ENCODE peak calls at places on chromosomes 4 and X, in five cellular contexts. One of them, this sample, is unnamed.
A peak's percentile ranks its signal among the peaks of the same experiment; 100 is the strongest.

GRCh38 chr4:1669850-1670249 is 14.3 kb downstream of the FAM53A start:
- DNase-seq in MM.1S: no peak
- DNase-seq in neural progenitor cell: no peak
- DNase-seq in GM23248: no peak
- DNase-seq in HCT116: no peak
- DNase-seq in this sample: no peak

GRCh38 chr4:134145369-134145768 is 56.2 kb downstream of the PABPC4L start:
- DNase-seq in MM.1S: no peak
- DNase-seq in neural progenitor cell: no peak
- DNase-seq in GM23248: no peak
- DNase-seq in HCT116: no peak
- DNase-seq in this sample: no peak

GRCh38 chrX:101659601-101660063 is at the start of gene ARMCX2:
- DNase-seq in MM.1S: no peak
- DNase-seq in neural progenitor cell: peak; percentile 64
- DNase-seq in GM23248: peak; percentile 79
- DNase-seq in HCT116: no peak
- DNase-seq in this sample: no peak

GRCh38 chr4:159401791-159402380 is 299.0 kb downstream of the RAPGEF2 start:
- DNase-seq in MM.1S: no peak
- DNase-seq in neural progenitor cell: peak; percentile 11
- DNase-seq in GM23248: peak; percentile 88
- DNase-seq in HCT116: no peak
- DNase-seq in this sample: peak; percentile 75

GRCh38 chr4:179893967-179894590 is 2349.1 kb upstream of the TENM3 start:
- DNase-seq in MM.1S: no peak
- DNase-seq in neural progenitor cell: no peak
- DNase-seq in GM23248: no peak
- DNase-seq in HCT116: no peak
- DNase-seq in this sample: no peak

GRCh38 chrX:106168107-106168506 is at the start of gene PWWP3B:
- DNase-seq in MM.1S: no peak
- DNase-seq in neural progenitor cell: peak; percentile 71
- DNase-seq in GM23248: peak; percentile 38
- DNase-seq in HCT116: peak; percentile 38
- DNase-seq in this sample: peak; percentile 23

GRCh38 chr4:138092060-138092459 is 150.1 kb downstream of the SLC7A11 start:
- DNase-seq in MM.1S: no peak
- DNase-seq in neural progenitor cell: no peak
- DNase-seq in GM23248: no peak
- DNase-seq in HCT116: no peak
- DNase-seq in this sample: peak; percentile 7

GRCh38 chr4:104901438-104901837 is 245.2 kb upstream of the TET2 start:
- DNase-seq in MM.1S: no peak
- DNase-seq in neural progenitor cell: peak; percentile 43
- DNase-seq in GM23248: no peak
- DNase-seq in HCT116: peak; percentile 3
- DNase-seq in this sample: no peak

GRCh38 chr4:47061435-47061834 is 30.1 kb downstream of the GABRB1 start:
- DNase-seq in MM.1S: no peak
- DNase-seq in neural progenitor cell: no peak
- DNase-seq in GM23248: no peak
- DNase-seq in HCT116: no peak
- DNase-seq in this sample: no peak

GRCh38 chr4:94765653-94766052 is 7.9 kb downstream of the BMPR1B start:
- DNase-seq in MM.1S: no peak
- DNase-seq in neural progenitor cell: no peak
- DNase-seq in GM23248: no peak
- DNase-seq in HCT116: no peak
- DNase-seq in this sample: peak; percentile 31

GRCh38 chr4:44025376-44026020 is 423.1 kb downstream of the KCTD8 start:
- DNase-seq in MM.1S: no peak
- DNase-seq in neural progenitor cell: no peak
- DNase-seq in GM23248: no peak
- DNase-seq in HCT116: no peak
- DNase-seq in this sample: no peak

GRCh38 chrX:39613997-39614679 is 483.6 kb downstream of the BCOR start:
- DNase-seq in MM.1S: peak; percentile 92
- DNase-seq in neural progenitor cell: peak; percentile 66
- DNase-seq in GM23248: no peak
- DNase-seq in HCT116: no peak
- DNase-seq in this sample: no peak

GRCh38 chr4:182890202-182890601 is 27.0 kb downstream of the DCTD start:
- DNase-seq in MM.1S: no peak
- DNase-seq in neural progenitor cell: no peak
- DNase-seq in GM23248: no peak
- DNase-seq in HCT116: no peak
- DNase-seq in this sample: no peak

GRCh38 chr4:17616283-17616682 is 1.8 kb downstream of the MED28 start:
- DNase-seq in MM.1S: no peak
- DNase-seq in neural progenitor cell: no peak
- DNase-seq in GM23248: no peak
- DNase-seq in HCT116: no peak
- DNase-seq in this sample: no peak

GRCh38 chrX:15404712-15405111 is 20.5 kb upstream of the VEGFD start:
- DNase-seq in MM.1S: no peak
- DNase-seq in neural progenitor cell: no peak
- DNase-seq in GM23248: peak; percentile 53
- DNase-seq in HCT116: no peak
- DNase-seq in this sample: no peak

GRCh38 chrX:49171752-49172279 is at the start of gene PLP2:
- DNase-seq in MM.1S: peak; percentile 42
- DNase-seq in neural progenitor cell: peak; percentile 43
- DNase-seq in GM23248: peak; percentile 79
- DNase-seq in HCT116: no peak
- DNase-seq in this sample: peak; percentile 75

GRCh38 chr4:7067147-7067522 is 729 bp downstream of the GRPEL1 start:
- DNase-seq in MM.1S: no peak
- DNase-seq in neural progenitor cell: no peak
- DNase-seq in GM23248: peak; percentile 85
- DNase-seq in HCT116: no peak
- DNase-seq in this sample: peak; percentile 31

GRCh38 chr4:62706423-62706822 is 1506.3 kb downstream of the ADGRL3 start:
- DNase-seq in MM.1S: no peak
- DNase-seq in neural progenitor cell: peak; percentile 30
- DNase-seq in GM23248: no peak
- DNase-seq in HCT116: no peak
- DNase-seq in this sample: peak; percentile 8

DNA sequence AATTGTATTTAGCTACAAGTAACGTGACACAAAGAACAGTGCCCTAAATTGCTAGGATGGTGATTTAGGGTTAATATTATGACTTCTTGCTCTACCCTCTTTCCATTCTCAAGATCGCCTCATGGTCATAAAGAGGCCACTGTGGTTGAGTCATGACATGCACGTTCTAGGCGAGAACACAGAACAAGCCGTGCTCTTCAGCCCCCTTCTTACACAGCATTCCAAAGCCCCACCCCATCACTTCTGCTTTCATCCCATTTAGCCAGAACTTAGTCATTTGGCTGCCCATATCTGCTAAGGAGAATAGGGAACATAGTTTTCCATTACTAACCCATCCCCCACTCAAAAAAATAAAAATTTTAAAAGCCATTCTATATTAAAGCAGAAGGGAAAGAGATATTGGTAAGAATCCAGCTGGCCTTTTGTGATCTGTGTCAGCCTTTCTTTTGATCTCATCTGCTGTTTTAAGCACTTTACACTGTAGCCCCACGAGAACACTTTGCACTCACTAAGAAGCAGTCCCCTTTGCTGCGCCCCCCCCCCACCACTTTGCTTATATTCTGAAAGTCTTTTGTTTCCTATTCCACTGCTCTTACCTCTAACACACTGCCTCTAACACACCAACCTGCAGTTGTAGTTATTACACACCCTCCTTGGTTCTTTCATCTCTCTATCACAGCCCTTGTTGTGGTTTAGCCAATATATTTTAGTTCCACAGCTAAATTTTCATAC is 28.4 kb downstream of the NPNT start:
- DNase-seq in MM.1S: no peak
- DNase-seq in neural progenitor cell: peak; percentile 11
- DNase-seq in GM23248: peak; percentile 16
- DNase-seq in HCT116: peak; percentile 54
- DNase-seq in this sample: peak; percentile 6
- TF ChIP-seq EZH2phosphoT487 in MM.1S: no peak
- TF ChIP-seq EZH2phosphoT487 in neural progenitor cell: no peak
- TF ChIP-seq EZH2phosphoT487 in GM23248: no peak
- TF ChIP-seq EZH2phosphoT487 in HCT116: no peak
- TF ChIP-seq EZH2phosphoT487 in this sample: no peak

DNA sequence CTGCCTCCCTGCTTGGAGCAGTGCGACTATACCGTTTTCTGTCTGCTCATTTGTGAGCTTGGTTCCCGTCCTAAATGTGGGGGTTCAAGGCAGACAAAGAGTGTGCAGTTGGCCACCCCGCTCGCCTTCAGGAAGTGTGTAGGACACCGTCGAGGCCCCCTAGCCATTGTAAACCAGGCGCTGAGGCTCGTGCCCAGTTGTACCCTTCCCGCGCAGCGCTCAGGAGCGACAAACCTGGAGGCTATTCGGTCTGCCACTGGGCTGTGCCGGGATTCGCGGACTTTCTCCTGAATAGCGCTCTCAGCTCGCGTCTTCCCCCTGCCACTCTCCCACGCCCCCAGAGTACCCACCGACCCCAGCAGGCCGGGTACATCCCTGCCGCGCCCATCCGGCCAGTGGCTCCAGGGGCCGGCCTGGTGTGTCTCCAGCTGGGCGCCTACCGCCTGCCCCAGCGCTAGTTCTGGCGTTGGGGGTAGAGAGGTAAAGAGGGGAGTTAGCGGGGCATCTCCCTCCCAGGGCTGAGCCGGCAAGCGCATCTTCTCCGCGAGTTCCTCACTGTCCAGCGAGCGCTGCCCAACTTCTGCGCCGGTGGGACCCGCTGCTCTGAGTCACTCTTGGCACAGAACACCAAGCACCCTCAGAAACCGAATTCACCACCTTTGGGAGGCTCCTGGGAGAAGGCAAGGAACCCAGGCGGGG is 880 bp upstream of the LONRF3 start:
- DNase-seq in MM.1S: no peak
- DNase-seq in neural progenitor cell: peak; percentile 24
- DNase-seq in GM23248: peak; percentile 32
- DNase-seq in HCT116: no peak
- DNase-seq in this sample: peak; percentile 4
- TF ChIP-seq EZH2 in MM.1S: no peak
- TF ChIP-seq EZH2 in neural progenitor cell: peak; percentile 53
- TF ChIP-seq EZH2 in GM23248: no peak
- TF ChIP-seq EZH2 in HCT116: no peak
- TF ChIP-seq EZH2 in this sample: no peak

GRCh38 chr4:78578674-78579430 is 27.3 kb downstream of the ANXA3 start:
- DNase-seq in MM.1S: no peak
- DNase-seq in neural progenitor cell: no peak
- DNase-seq in GM23248: peak; percentile 15
- DNase-seq in HCT116: no peak
- DNase-seq in this sample: no peak
- TF ChIP-seq EZH2phosphoT487 in MM.1S: no peak
- TF ChIP-seq EZH2phosphoT487 in neural progenitor cell: no peak
- TF ChIP-seq EZH2phosphoT487 in GM23248: no peak
- TF ChIP-seq EZH2phosphoT487 in HCT116: no peak
- TF ChIP-seq EZH2phosphoT487 in this sample: no peak

DNA sequence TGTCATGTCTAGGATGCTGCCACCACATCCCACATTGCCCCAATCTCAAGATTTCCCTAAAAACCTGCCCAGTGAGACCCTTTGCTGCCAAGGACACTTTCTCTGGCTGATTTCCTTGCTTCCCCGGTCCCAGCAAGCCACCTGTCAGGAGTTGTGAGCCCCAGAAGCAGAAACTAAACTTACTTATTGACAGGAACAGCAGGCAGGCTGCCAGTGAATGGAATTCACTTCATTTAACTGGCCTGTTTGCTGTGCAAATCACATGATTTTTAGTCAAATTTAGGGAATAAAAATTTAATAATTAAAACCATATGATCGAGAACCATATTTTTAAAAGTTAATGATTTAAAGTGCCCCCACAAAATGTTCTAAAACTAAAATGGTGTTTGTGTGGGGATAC is 48.5 kb downstream of the MAMLD1 start:
- DNase-seq in MM.1S: no peak
- DNase-seq in neural progenitor cell: no peak
- DNase-seq in GM23248: no peak
- DNase-seq in HCT116: no peak
- DNase-seq in this sample: no peak
- TF ChIP-seq EZH2 in MM.1S: no peak
- TF ChIP-seq EZH2 in neural progenitor cell: no peak
- TF ChIP-seq EZH2 in GM23248: no peak
- TF ChIP-seq EZH2 in HCT116: no peak
- TF ChIP-seq EZH2 in this sample: no peak

GRCh38 chr4:118102195-118102594 is 67.9 kb downstream of the NDST3 start:
- DNase-seq in MM.1S: no peak
- DNase-seq in neural progenitor cell: no peak
- DNase-seq in GM23248: no peak
- DNase-seq in HCT116: no peak
- DNase-seq in this sample: no peak

DNA sequence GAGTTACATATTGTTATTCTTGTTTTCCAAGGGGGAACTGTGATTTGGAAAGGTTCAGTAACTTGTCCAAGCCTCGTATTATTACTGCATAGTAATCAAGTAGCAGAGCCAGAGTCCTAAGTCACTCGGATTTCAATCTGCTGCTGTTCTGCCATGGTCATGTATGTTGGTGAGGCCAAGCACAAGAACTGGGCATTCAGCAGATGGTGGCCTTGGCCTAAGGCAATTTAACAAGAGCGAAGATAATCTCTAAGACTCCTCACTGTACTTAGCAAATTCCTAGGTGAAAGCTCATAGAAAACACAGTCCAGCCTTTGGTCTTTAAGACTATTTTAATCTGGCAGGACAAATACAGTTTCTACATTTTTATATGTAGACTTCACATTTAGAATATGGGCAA is 64.8 kb downstream of the NDST3 start:
- DNase-seq in MM.1S: no peak
- DNase-seq in neural progenitor cell: no peak
- DNase-seq in GM23248: no peak
- DNase-seq in HCT116: no peak
- DNase-seq in this sample: no peak
- TF ChIP-seq EZH2phosphoT487 in MM.1S: no peak
- TF ChIP-seq EZH2phosphoT487 in neural progenitor cell: no peak
- TF ChIP-seq EZH2phosphoT487 in GM23248: no peak
- TF ChIP-seq EZH2phosphoT487 in HCT116: no peak
- TF ChIP-seq EZH2phosphoT487 in this sample: no peak

GRCh38 chr4:42152507-42153504 is at the start of gene BEND4:
- DNase-seq in MM.1S: peak; percentile 27
- DNase-seq in neural progenitor cell: peak; percentile 16
- DNase-seq in GM23248: peak; percentile 7
- DNase-seq in HCT116: no peak
- DNase-seq in this sample: no peak
- TF ChIP-seq EZH2 in MM.1S: no peak
- TF ChIP-seq EZH2 in neural progenitor cell: no peak
- TF ChIP-seq EZH2 in GM23248: peak; percentile 72
- TF ChIP-seq EZH2 in HCT116: no peak
- TF ChIP-seq EZH2 in this sample: no peak

GRCh38 chr4:153676491-153676890 is 7.6 kb upstream of the TLR2 start:
- DNase-seq in MM.1S: no peak
- DNase-seq in neural progenitor cell: no peak
- DNase-seq in GM23248: peak; percentile 22
- DNase-seq in HCT116: no peak
- DNase-seq in this sample: peak; percentile 57
- TF ChIP-seq EZH2phosphoT487 in MM.1S: no peak
- TF ChIP-seq EZH2phosphoT487 in neural progenitor cell: no peak
- TF ChIP-seq EZH2phosphoT487 in GM23248: no peak
- TF ChIP-seq EZH2phosphoT487 in HCT116: no peak
- TF ChIP-seq EZH2phosphoT487 in this sample: no peak

This sample was measured in PC-3.